ENCODE peak calls at places on chromosomes 3 and 15, in five cellular contexts. G is BJ, M is fibroblast of the aortic adventitia, V is iPS DF 6.9, L is GOT3. W is an unnamed sample.
A peak's percentile ranks its signal among the peaks of the same experiment; 100 is the strongest.

GRCh38 chr3:171810278-171811058 is at the start of gene PLD1:
- DNase-seq in G (no peak), M (peak; percentile 85), V (no peak), L (no peak), W (peak; percentile 60)

GRCh38 chr3:141845407-141846049 is 30.9 kb upstream of the ATP1B3 start:
- DNase-seq in G (no peak), M (no peak), V (peak; percentile 13), L (no peak), W (no peak)

GRCh38 chr15:38885477-38885952 is 320.9 kb upstream of the RASGRP1 start:
- DNase-seq in G (peak; percentile 41), M (peak; percentile 56), V (no peak), L (no peak), W (no peak)

GRCh38 chr15:69392352-69392751 is 21.8 kb upstream of the KIF23 start:
- DNase-seq in G (no peak), M (no peak), V (no peak), L (no peak), W (no peak)

GRCh38 chr3:56987238-56987932 is 73.1 kb upstream of the SPATA12 start:
- DNase-seq in G (no peak), M (peak; percentile 25), V (no peak), L (no peak), W (no peak)

GRCh38 chr3:165642761-165643432 is 194.3 kb downstream of the BCHE start:
- DNase-seq in G (peak; percentile 70), M (peak; percentile 99), V (no peak), L (peak; percentile 51), W (peak; percentile 88)

GRCh38 chr3:52310861-52311566 is 5.1 kb upstream of the DNAH1 start:
- DNase-seq in G (no peak), M (no peak), V (no peak), L (no peak), W (no peak)

GRCh38 chr15:48798319-48798718 is 12.6 kb downstream of the CEP152 start:
- DNase-seq in G (no peak), M (no peak), V (no peak), L (no peak), W (no peak)

GRCh38 chr15:40938530-40938870 is 9.4 kb downstream of the DLL4 start:
- DNase-seq in G (no peak), M (no peak), V (no peak), L (no peak), W (no peak)

GRCh38 chr15:83475551-83475950 is 28.4 kb downstream of the SH3GL3 start:
- DNase-seq in G (no peak), M (peak; percentile 6), V (no peak), L (no peak), W (no peak)

GRCh38 chr15:100109486-100110035 is 232.2 kb downstream of the ADAMTS17 start:
- DNase-seq in G (no peak), M (no peak), V (no peak), L (no peak), W (no peak)

GRCh38 chr3:49930922-49931321 is 1.3 kb upstream of the MON1A start:
- DNase-seq in G (no peak), M (no peak), V (peak; percentile 29), L (no peak), W (no peak)

GRCh38 chr3:11288021-11288491 is 15.9 kb downstream of the ATG7 start:
- DNase-seq in G (peak; percentile 44), M (peak; percentile 77), V (no peak), L (no peak), W (no peak)